ENCODE peak calls at places on chromosomes 13 and 19, in five cellular contexts. W, V, H, J and P are unnamed samples.

GRCh38 chr19:47094557-47095517 is 18.7 kb downstream of the ZC3H4 start:
- DNase-seq in W (peak; percentile 72), J (no peak), V (no peak), H (peak; percentile 85), P (no peak)

GRCh38 chr19:53553159-53553558 is 15.2 kb downstream of the ZNF331 start:
- DNase-seq in V (no peak), H (no peak), W (no peak), J (no peak), P (no peak)

GRCh38 chr13:111663505-111663904 is 343.1 kb downstream of the TEX29 start:
- DNase-seq in H (no peak), V (no peak), W (no peak), J (no peak), P (peak; percentile 27)

GRCh38 chr13:66965146-66965545 is 265.0 kb downstream of the PCDH9 start:
- DNase-seq in H (no peak), V (no peak), J (no peak), W (no peak), P (no peak)

GRCh38 chr19:39078436-39079200 is 5.5 kb upstream of the ACP7 start:
- DNase-seq in J (peak; percentile 87), W (no peak), H (no peak), V (no peak), P (peak; percentile 54)

GRCh38 chr19:19618384-19619051 is at the start of gene PBX4:
- DNase-seq in H (peak; percentile 98), J (peak; percentile 68), V (peak; percentile 99), W (peak; percentile 99), P (peak; percentile 97)

GRCh38 chr13:29005035-29005434 is 184.9 kb downstream of the MTUS2 start:
- DNase-seq in H (no peak), V (no peak), W (no peak), J (no peak), P (no peak)

GRCh38 chr19:29590278-29590677 is 15.8 kb upstream of the POP4 start:
- DNase-seq in H (no peak), J (no peak), W (no peak), V (no peak), P (no peak)

GRCh38 chr13:53201454-53202225 is 173.0 kb downstream of the OLFM4 start:
- DNase-seq in V (no peak), J (no peak), H (peak; percentile 44), W (peak; percentile 60), P (peak; percentile 72)

GRCh38 chr19:41993612-41994483 is at the start of gene ATP1A3:
- DNase-seq in V (peak; percentile 30), W (peak; percentile 9), H (no peak), J (no peak), P (peak; percentile 70)

GRCh38 chr13:30847697-30848307 is 58.3 kb upstream of the MEDAG start:
- DNase-seq in W (no peak), H (no peak), J (peak; percentile 99), V (no peak), P (peak; percentile 86)

GRCh38 chr13:33494596-33495214 is 209.2 kb upstream of the STARD13 start:
- DNase-seq in J (no peak), H (no peak), V (no peak), W (no peak), P (peak; percentile 89)